ENCODE peak calls at places on chromosomes 4 and X, in four cellular contexts. One of them, this sample, is unnamed.

GRCh38 chrX:30637874-30638793 is 15.1 kb upstream of the GK start:
- DNase-seq in HCT116: no peak
- DNase-seq in GM23338: no peak
- DNase-seq in OCI-LY7: no peak
- DNase-seq in this sample: no peak

GRCh38 chr4:170109586-170110289 is 20.0 kb upstream of the AADAT start:
- DNase-seq in OCI-LY7: no peak
- DNase-seq in GM23338: no peak
- DNase-seq in HCT116: no peak
- DNase-seq in this sample: no peak

GRCh38 chrX:13763489-13763888 is 28.9 kb downstream of the OFD1 start:
- DNase-seq in OCI-LY7: no peak
- DNase-seq in GM23338: peak; percentile 21
- DNase-seq in HCT116: no peak
- DNase-seq in this sample: no peak

GRCh38 chrX:148784137-148784536 is 283.7 kb downstream of the AFF2 start:
- DNase-seq in HCT116: no peak
- DNase-seq in GM23338: no peak
- DNase-seq in OCI-LY7: no peak
- DNase-seq in this sample: no peak

GRCh38 chr4:33625762-33626161 is 2618.6 kb downstream of the ARAP2 start:
- DNase-seq in HCT116: peak; percentile 12
- DNase-seq in GM23338: peak; percentile 38
- DNase-seq in OCI-LY7: no peak
- DNase-seq in this sample: peak; percentile 29

GRCh38 chrX:154033848-154034247 is 14.1 kb upstream of the IRAK1 start:
- DNase-seq in GM23338: no peak
- DNase-seq in OCI-LY7: no peak
- DNase-seq in HCT116: no peak
- DNase-seq in this sample: no peak

GRCh38 chr4:94961420-94961819 is 203.7 kb downstream of the BMPR1B start:
- DNase-seq in GM23338: no peak
- DNase-seq in OCI-LY7: no peak
- DNase-seq in HCT116: no peak
- DNase-seq in this sample: no peak

GRCh38 chrX:107775000-107775733 is 420 bp downstream of the TSC22D3 start:
- DNase-seq in OCI-LY7: no peak
- DNase-seq in GM23338: peak; percentile 16
- DNase-seq in HCT116: no peak
- DNase-seq in this sample: no peak

GRCh38 chrX:73943572-73943899 is 360.4 kb upstream of the ZCCHC13 start:
- DNase-seq in GM23338: no peak
- DNase-seq in HCT116: no peak
- DNase-seq in OCI-LY7: no peak
- DNase-seq in this sample: no peak

GRCh38 chrX:118847676-118848075 is 24.1 kb downstream of the ZCCHC12 start:
- DNase-seq in GM23338: peak; percentile 75
- DNase-seq in OCI-LY7: peak; percentile 41
- DNase-seq in HCT116: peak; percentile 38
- DNase-seq in this sample: peak; percentile 80

GRCh38 chr4:153116101-153116680 is 88.1 kb upstream of the TRIM2 start:
- DNase-seq in HCT116: no peak
- DNase-seq in OCI-LY7: no peak
- DNase-seq in GM23338: no peak
- DNase-seq in this sample: no peak

GRCh38 chr4:84683065-84683464 is 100.1 kb downstream of the CDS1 start:
- DNase-seq in GM23338: no peak
- DNase-seq in OCI-LY7: no peak
- DNase-seq in HCT116: no peak
- DNase-seq in this sample: no peak

GRCh38 chr4:84683486-84683885 is 100.6 kb downstream of the CDS1 start:
- DNase-seq in HCT116: no peak
- DNase-seq in GM23338: no peak
- DNase-seq in OCI-LY7: no peak
- DNase-seq in this sample: no peak

GRCh38 chr4:84681488-84682274 is 98.8 kb downstream of the CDS1 start:
- DNase-seq in OCI-LY7: no peak
- DNase-seq in GM23338: no peak
- DNase-seq in HCT116: no peak
- DNase-seq in this sample: peak; percentile 40

GRCh38 chr4:84684361-84684760 is 101.4 kb downstream of the CDS1 start:
- DNase-seq in GM23338: no peak
- DNase-seq in OCI-LY7: no peak
- DNase-seq in HCT116: no peak
- DNase-seq in this sample: no peak

GRCh38 chr4:84685105-84685504 is 102.2 kb downstream of the CDS1 start:
- DNase-seq in GM23338: no peak
- DNase-seq in OCI-LY7: no peak
- DNase-seq in HCT116: no peak
- DNase-seq in this sample: no peak
- H3K36me3 ChIP-seq in GM23338: peaks cover 16% of the 10 kb centered on the region
- H3K36me3 ChIP-seq in OCI-LY7: no peaks in the 10 kb centered on the region
- H3K36me3 ChIP-seq in HCT116: no peaks in the 10 kb centered on the region
- H3K36me3 ChIP-seq in this sample: peaks cover 12% of the 10 kb centered on the region

GRCh38 chrX:72540318-72540717 is 32.3 kb downstream of the HDAC8 start:
- DNase-seq in OCI-LY7: peak; percentile 7
- DNase-seq in GM23338: peak; percentile 39
- DNase-seq in HCT116: no peak
- DNase-seq in this sample: peak; percentile 44
- TF ChIP-seq CTCF in OCI-LY7: peak; percentile 61
- TF ChIP-seq CTCF in GM23338: peak; percentile 31
- TF ChIP-seq CTCF in HCT116: peak; percentile 17
- TF ChIP-seq CTCF in this sample: peak; percentile 56

GRCh38 chr4:185835336-185835735 is 23.3 kb upstream of the SORBS2 start:
- DNase-seq in GM23338: no peak
- DNase-seq in HCT116: no peak
- DNase-seq in OCI-LY7: no peak
- DNase-seq in this sample: no peak
- H3K9me2 ChIP-seq in GM23338: peaks cover 2% of the 10 kb centered on the region
- H3K9me2 ChIP-seq in HCT116: no peaks in the 10 kb centered on the region
- H3K9me2 ChIP-seq in OCI-LY7: no peaks in the 10 kb centered on the region
- H3K9me2 ChIP-seq in this sample: no peaks in the 10 kb centered on the region

DNA sequence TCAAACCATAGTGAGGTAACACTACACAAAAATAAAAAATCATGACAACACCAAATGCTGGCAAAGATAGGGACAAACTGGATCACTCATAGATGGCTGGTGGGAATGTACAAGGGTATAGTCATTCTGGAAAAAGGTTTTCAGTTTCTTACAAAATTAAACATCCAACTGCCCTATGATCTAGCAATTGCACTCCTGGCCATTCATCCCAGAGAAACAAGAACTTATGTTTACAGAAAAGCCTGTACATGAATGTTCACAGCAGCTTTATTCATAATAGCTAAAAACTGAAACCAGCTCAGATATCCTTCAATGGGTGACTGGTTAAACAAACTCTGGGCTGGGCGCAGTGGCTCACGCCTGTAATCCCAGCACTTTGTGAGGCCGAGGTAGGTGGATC is 43.3 kb downstream of the NYX start:
- DNase-seq in GM23338: no peak
- DNase-seq in HCT116: no peak
- DNase-seq in OCI-LY7: no peak
- DNase-seq in this sample: no peak
- H3K36me3 ChIP-seq in GM23338: no peaks in the 10 kb centered on the region
- H3K36me3 ChIP-seq in HCT116: no peaks in the 10 kb centered on the region
- H3K36me3 ChIP-seq in OCI-LY7: no peaks in the 10 kb centered on the region
- H3K36me3 ChIP-seq in this sample: no peaks in the 10 kb centered on the region

DNA sequence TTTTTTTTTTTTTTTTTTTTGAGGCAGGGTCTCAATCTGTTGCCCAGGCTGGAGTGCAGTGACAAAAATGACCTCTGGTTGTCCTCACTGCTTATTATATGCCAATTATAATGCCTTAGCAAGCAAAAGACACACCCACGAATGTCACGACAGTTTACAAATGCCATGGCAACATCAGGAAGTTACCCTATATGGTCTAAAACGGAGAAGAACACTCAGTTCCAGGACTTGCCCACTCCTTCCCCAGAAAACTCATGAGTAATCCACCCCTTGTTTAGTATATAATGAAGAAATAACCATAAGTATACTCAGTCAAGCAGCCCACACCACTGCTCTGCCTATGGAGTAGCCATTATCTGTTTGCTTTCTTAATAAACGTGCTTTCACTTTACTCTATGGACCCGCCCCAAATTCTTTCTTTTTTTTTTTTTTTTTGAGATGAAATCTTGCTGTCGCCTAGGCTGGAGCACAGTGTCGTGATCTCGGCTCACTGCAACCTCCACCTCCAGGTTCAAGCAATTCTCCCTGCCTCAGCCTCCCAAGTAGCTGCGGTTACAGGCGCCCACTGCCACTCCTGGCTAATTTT is 106.2 kb downstream of the SMIM20 start:
- DNase-seq in HCT116: no peak
- DNase-seq in GM23338: no peak
- DNase-seq in OCI-LY7: no peak
- DNase-seq in this sample: peak; percentile 12
- TF ChIP-seq CTCF in HCT116: no peak
- TF ChIP-seq CTCF in GM23338: no peak
- TF ChIP-seq CTCF in OCI-LY7: no peak
- TF ChIP-seq CTCF in this sample: no peak

DNA sequence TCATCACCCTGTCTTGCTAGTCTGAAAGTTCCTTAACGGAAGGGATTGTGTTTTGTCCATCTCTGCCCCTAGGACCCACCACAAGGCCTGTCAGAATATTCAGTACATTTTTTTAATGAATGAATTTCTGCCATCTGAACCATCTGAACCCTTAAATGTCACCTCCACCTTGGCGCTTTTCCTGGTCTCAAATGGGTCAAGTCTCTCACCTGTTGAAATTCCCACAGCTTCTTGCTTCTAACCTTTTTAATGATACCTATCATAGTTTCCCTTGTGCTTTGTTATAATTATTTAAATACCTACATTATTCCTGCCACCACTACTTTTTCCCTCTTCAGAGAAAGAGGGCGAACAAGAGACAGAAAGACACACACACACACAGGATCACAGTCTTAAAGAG is 48.0 kb downstream of the SHROOM4 start:
- DNase-seq in OCI-LY7: no peak
- DNase-seq in HCT116: no peak
- DNase-seq in GM23338: no peak
- DNase-seq in this sample: no peak
- H3K9me2 ChIP-seq in OCI-LY7: no peaks in the 10 kb centered on the region
- H3K9me2 ChIP-seq in HCT116: no peaks in the 10 kb centered on the region
- H3K9me2 ChIP-seq in GM23338: no peaks in the 10 kb centered on the region
- H3K9me2 ChIP-seq in this sample: no peaks in the 10 kb centered on the region

DNA sequence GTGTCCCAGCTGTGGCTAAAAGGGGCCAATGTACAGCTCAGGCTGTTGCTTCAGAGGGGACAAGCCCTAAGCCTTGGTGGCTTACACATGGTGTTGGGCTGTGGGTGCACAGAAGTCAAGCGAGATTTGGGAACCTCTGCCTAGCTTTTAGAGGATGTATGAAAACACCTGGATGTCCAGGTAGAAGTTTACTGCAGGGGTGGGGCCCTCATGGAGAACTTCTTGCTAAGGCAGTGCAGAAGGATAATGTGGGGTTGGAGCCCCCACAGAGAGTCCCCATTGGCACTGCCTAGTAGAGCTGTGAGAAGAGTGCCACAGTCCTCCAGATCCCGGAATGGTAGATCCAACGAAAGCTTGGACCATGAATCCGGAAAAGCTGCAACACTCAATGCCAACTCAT is 40.5 kb downstream of the UBA6 start:
- DNase-seq in HCT116: no peak
- DNase-seq in OCI-LY7: peak; percentile 38
- DNase-seq in GM23338: no peak
- DNase-seq in this sample: no peak
- H3K36me3 ChIP-seq in HCT116: peaks cover 36% of the 10 kb centered on the region
- H3K36me3 ChIP-seq in OCI-LY7: peaks cover 84% of the 10 kb centered on the region
- H3K36me3 ChIP-seq in GM23338: peaks cover 46% of the 10 kb centered on the region
- H3K36me3 ChIP-seq in this sample: peaks cover 70% of the 10 kb centered on the region

DNA sequence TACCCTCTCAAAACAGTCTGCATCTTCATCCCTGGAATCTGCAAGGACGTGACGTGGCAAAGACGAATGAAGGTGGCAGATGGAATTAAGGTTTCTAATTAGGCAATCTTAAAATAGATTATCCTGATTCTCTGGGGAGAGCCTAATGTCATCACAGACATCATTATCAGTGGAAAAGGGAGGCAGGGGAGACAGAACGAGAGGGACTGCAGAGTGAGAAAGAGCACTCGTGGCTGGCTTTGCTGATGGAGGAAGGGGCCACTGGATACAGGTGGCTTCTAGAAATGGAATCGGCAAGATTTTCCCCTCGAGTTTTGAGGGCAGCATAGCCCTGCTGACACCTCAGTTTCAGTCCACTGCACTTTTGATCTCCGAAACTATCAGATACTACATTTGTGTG is 110.6 kb downstream of the ASMT start:
- DNase-seq in OCI-LY7: no peak
- DNase-seq in GM23338: no peak
- DNase-seq in HCT116: no peak
- DNase-seq in this sample: no peak
- TF ChIP-seq CTCF in OCI-LY7: no peak
- TF ChIP-seq CTCF in GM23338: no peak
- TF ChIP-seq CTCF in HCT116: no peak
- TF ChIP-seq CTCF in this sample: no peak

This sample was measured in PC-3.